ENCODE peak calls at places on chromosomes 3 and 15, in ten cellular contexts. C is DND-41, O is body of pancreas, X is upper lobe of right lung, A is adrenal gland, T is cardiac muscle cell, S is HCT116, B is heart right ventricle, E is colonic mucosa, G is uterus. L is an unnamed sample. For H3K27me3, the result is how much of the 10 kb centered on the place peaks cover.

GRCh38 chr15:72117448-72117697 is 577 bp downstream of the MYO9A start:
- DNase-seq in C (peak), O (peak), X (peak), A (peak), T (peak), S (peak), B (peak), E (peak), G (peak), L (peak)

GRCh38 chr3:114060906-114061655 is 4.5 kb downstream of the QTRT2 start:
- DNase-seq in C (no peak), O (no peak), X (no peak), A (no peak), T (no peak), S (no peak), B (no peak), E (no peak), G (no peak), L (no peak)

GRCh38 chr3:112643621-112644236 is 2.8 kb upstream of the CCDC80 start:
- DNase-seq in C (no peak), O (no peak), X (no peak), A (no peak), T (no peak), S (no peak), B (no peak), E (no peak), G (no peak), L (no peak)

GRCh38 chr3:74789111-74789510 is 174.7 kb upstream of the CNTN3 start:
- DNase-seq in C (no peak), O (no peak), X (no peak), A (no peak), T (no peak), S (no peak), B (no peak), E (no peak), G (no peak), L (no peak)

GRCh38 chr3:184172681-184173373 is 1.8 kb upstream of the AP2M1 start:
- DNase-seq in C (no peak), O (peak), X (no peak), A (no peak), T (no peak), S (no peak), B (no peak), E (no peak), G (no peak), L (no peak)

GRCh38 chr15:74202461-74203401 is at the start of gene STRA6:
- DNase-seq in C (no peak), O (no peak), X (no peak), A (no peak), T (peak), S (no peak), B (no peak), E (no peak), G (no peak), L (no peak)

GRCh38 chr15:95556866-95557225 is 773.7 kb upstream of the NR2F2 start:
- DNase-seq in C (no peak), O (no peak), X (no peak), A (peak), T (no peak), S (peak), B (peak), E (no peak), G (no peak), L (no peak)

GRCh38 chr3:108202080-108202479 is 20.1 kb downstream of the IFT57 start:
- DNase-seq in C (no peak), O (no peak), X (no peak), A (peak), T (no peak), S (no peak), B (no peak), E (no peak), G (no peak), L (no peak)

GRCh38 chr15:57949374-57949938 is 116.1 kb downstream of the ALDH1A2 start:
- DNase-seq in C (no peak), O (no peak), X (no peak), A (no peak), T (no peak), S (no peak), B (no peak), E (no peak), G (no peak), L (no peak)

GRCh38 chr15:93505506-93505905 is 416.5 kb upstream of the RGMA start:
- DNase-seq in C (no peak), O (no peak), X (no peak), A (no peak), T (no peak), S (no peak), B (no peak), E (no peak), G (no peak), L (no peak)

GRCh38 chr15:90060797-90061196 is 41.5 kb downstream of the IDH2 start:
- DNase-seq in C (no peak), O (no peak), X (no peak), A (peak), T (no peak), S (no peak), B (no peak), E (no peak), G (no peak), L (no peak)

GRCh38 chr3:141294848-141295247 is 63.2 kb downstream of the PXYLP1 start:
- DNase-seq in C (no peak), O (no peak), X (no peak), A (no peak), T (no peak), S (no peak), B (no peak), E (no peak), G (no peak), L (no peak)

GRCh38 chr3:183285318-183285717 is 32.3 kb downstream of the B3GNT5 start:
- DNase-seq in C (no peak), O (no peak), X (no peak), A (no peak), T (no peak), S (no peak), B (no peak), E (no peak), G (no peak), L (no peak)

GRCh38 chr15:51092480-51092879 is 2.2 kb downstream of the TNFAIP8L3 start:
- DNase-seq in C (no peak), O (no peak), X (no peak), A (no peak), T (no peak), S (no peak), B (no peak), E (no peak), G (no peak), L (no peak)

GRCh38 chr3:150237490-150237889 is 170.6 kb upstream of the TSC22D2 start:
- DNase-seq in C (no peak), O (no peak), X (no peak), A (peak), T (no peak), S (peak), B (no peak), E (no peak), G (peak), L (no peak)

GRCh38 chr3:39284457-39284881 is 4.6 kb upstream of the CX3CR1 start:
- DNase-seq in C (no peak), O (no peak), X (no peak), A (no peak), T (no peak), S (no peak), B (no peak), E (no peak), G (no peak), L (no peak)

GRCh38 chr3:149356044-149356592 is 21.3 kb downstream of the TM4SF1 start:
- DNase-seq in C (no peak), O (peak), X (no peak), A (no peak), T (no peak), S (no peak), B (no peak), E (no peak), G (no peak), L (no peak)

GRCh38 chr15:40441736-40442531 is 1.2 kb downstream of the BAHD1 start:
- DNase-seq in C (peak), O (peak), X (no peak), A (no peak), T (peak), S (no peak), B (no peak), E (peak), G (peak), L (no peak)

GRCh38 chr15:33985287-33985686 is 17.0 kb downstream of the CHRM5 start:
- DNase-seq in C (no peak), O (no peak), X (no peak), A (no peak), T (peak), S (no peak), B (no peak), E (no peak), G (no peak), L (no peak)

GRCh38 chr3:175234075-175234474 is 374.9 kb downstream of the NAALADL2 start:
- DNase-seq in C (no peak), O (no peak), X (no peak), A (no peak), T (no peak), S (no peak), B (no peak), E (no peak), G (no peak), L (no peak)

GRCh38 chr3:187843654-187844053 is 98.4 kb upstream of the BCL6 start:
- DNase-seq in C (no peak), O (no peak), X (no peak), A (peak), T (no peak), S (no peak), B (peak), E (no peak), G (no peak), L (no peak)

GRCh38 chr3:14532691-14533456 is 7.3 kb downstream of the GRIP2 start:
- DNase-seq in C (no peak), O (peak), X (no peak), A (no peak), T (no peak), S (peak), B (no peak), E (peak), G (no peak), L (peak)

GRCh38 chr3:49004352-49005297 is 2.6 kb upstream of the WDR6 start:
- DNase-seq in C (no peak), O (no peak), X (peak), A (no peak), T (no peak), S (no peak), B (no peak), E (peak), G (no peak), L (no peak)

GRCh38 chr3:146503459-146504202 is 34.3 kb upstream of the PLSCR2 start:
- DNase-seq in C (no peak), O (peak), X (no peak), A (no peak), T (no peak), S (peak), B (no peak), E (peak), G (no peak), L (no peak)

GRCh38 chr15:57610130-57610529 is 18.4 kb downstream of the MYZAP start:
- DNase-seq in C (no peak), O (peak), X (no peak), A (peak), T (no peak), S (peak), B (peak), E (peak), G (peak), L (no peak)

GRCh38 chr15:75339531-75340240 is 3.8 kb downstream of the COMMD4 start:
- DNase-seq in C (no peak), O (no peak), X (no peak), A (no peak), T (no peak), S (no peak), B (no peak), E (no peak), G (no peak), L (no peak)

GRCh38 chr15:75338661-75339240 is 2.9 kb downstream of the COMMD4 start:
- DNase-seq in C (no peak), O (no peak), X (no peak), A (no peak), T (no peak), S (no peak), B (no peak), E (no peak), G (no peak), L (no peak)

GRCh38 chr15:75335705-75336355 is at the start of gene COMMD4:
- DNase-seq in C (peak), O (peak), X (peak), A (peak), T (peak), S (peak), B (peak), E (peak), G (peak), L (peak)

GRCh38 chr15:75329571-75329970 is 6.3 kb upstream of the COMMD4 start:
- DNase-seq in C (no peak), O (no peak), X (no peak), A (no peak), T (no peak), S (no peak), B (no peak), E (no peak), G (no peak), L (no peak)

DNA sequence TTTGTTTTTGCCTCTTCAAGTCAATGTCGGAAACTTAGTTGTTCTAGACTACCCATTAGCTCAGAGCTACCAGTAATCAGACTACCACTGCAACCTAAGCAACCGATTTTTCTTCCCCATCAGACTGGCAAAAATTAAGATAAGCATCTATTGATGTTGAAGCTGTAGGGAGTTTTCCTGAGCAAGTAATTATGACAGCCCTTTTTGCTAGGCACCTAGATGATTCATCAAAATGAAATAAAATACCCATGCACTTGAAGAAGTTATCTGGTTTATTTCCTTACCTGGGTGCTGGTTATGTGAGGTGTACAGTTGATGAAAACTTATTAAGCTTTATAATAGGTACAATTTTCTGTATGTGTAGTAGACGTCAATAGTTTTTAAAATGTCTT is 554 bp upstream of the COMMD4 start:
- DNase-seq in C (no peak), O (no peak), X (no peak), A (no peak), T (no peak), S (no peak), B (no peak), E (no peak), G (no peak), L (no peak)
- H3K27ac ChIP-seq in C (peak), O (peak), X (no peak), A (no peak), T (no peak), S (peak), B (peak), E (no peak), G (peak), L (peak)

GRCh38 chr3:98551754-98552153 is 20.0 kb downstream of the GPR15 start:
- DNase-seq in C (no peak), O (no peak), X (no peak), A (no peak), T (no peak), S (no peak), B (no peak), E (no peak), G (no peak), L (no peak)
- H3K27me3 ChIP-seq in C (under half), O (under half), X (under half), A (under half), T (under half), S (under half), B (under half), E (under half), G (under half), L (under half)

DNA sequence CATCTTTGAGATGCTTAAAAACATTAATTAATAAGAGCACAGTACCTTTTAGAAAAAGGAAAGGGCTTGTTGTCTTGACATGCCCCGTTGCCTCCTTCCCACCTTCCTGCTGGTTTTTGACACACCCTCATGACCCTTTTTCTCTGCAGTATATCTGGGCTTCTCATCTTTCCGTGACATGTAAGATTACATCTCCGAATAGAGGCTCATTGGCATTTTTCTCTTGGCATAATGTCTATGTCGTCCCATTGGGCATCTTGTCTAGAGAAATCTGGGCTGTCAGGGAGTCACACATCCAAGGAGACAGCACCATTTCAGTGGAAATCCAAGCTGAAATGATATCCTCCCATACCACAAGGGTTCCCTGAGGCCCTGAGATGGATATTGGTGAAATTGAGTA is 64.1 kb downstream of the LRTM1 start:
- DNase-seq in C (no peak), O (no peak), X (no peak), A (no peak), T (no peak), S (no peak), B (no peak), E (no peak), G (no peak), L (no peak)
- H3K27ac ChIP-seq in C (no peak), O (no peak), X (no peak), A (peak), T (no peak), S (no peak), B (no peak), E (no peak), G (no peak), L (no peak)

GRCh38 chr15:67781061-67781460 is 44.2 kb upstream of the SKOR1 start:
- DNase-seq in C (no peak), O (no peak), X (no peak), A (no peak), T (no peak), S (no peak), B (no peak), E (no peak), G (no peak), L (no peak)

GRCh38 chr15:67781907-67782559 is 43.3 kb upstream of the SKOR1 start:
- DNase-seq in C (no peak), O (no peak), X (no peak), A (no peak), T (no peak), S (no peak), B (no peak), E (no peak), G (no peak), L (no peak)

GRCh38 chr15:67784057-67784781 is 41.1 kb upstream of the SKOR1 start:
- DNase-seq in C (peak), O (no peak), X (no peak), A (no peak), T (no peak), S (no peak), B (no peak), E (no peak), G (no peak), L (no peak)

GRCh38 chr15:67783303-67783702 is 42.0 kb upstream of the SKOR1 start:
- DNase-seq in C (peak), O (no peak), X (no peak), A (no peak), T (no peak), S (no peak), B (no peak), E (no peak), G (no peak), L (peak)

DNA sequence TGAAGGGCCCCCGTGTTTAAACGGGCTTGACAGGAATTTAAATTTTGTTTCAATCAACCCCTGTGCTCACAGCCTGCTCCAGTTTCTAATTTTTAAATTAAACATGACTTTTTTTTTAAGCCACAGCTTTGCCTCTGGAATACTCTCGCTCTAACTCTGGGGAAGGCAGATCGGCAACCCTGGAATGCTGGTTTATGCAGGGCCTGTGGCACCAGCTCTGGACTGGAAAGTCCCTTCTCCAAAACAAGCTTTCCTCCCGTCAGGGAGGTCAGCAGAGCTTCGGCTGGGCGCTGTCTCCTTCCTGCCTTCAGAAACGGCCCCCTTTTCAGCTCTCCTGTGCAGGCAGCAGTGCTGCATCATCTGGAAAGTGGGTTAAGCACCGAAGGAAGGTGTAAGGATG is 42.7 kb upstream of the SKOR1 start:
- DNase-seq in C (no peak), O (no peak), X (no peak), A (no peak), T (no peak), S (no peak), B (no peak), E (no peak), G (no peak), L (no peak)
- H3K27me3 ChIP-seq in C (under half), O (under half), X (under half), A (under half), T (half or more), S (under half), B (under half), E (under half), G (under half), L (under half)

DNA sequence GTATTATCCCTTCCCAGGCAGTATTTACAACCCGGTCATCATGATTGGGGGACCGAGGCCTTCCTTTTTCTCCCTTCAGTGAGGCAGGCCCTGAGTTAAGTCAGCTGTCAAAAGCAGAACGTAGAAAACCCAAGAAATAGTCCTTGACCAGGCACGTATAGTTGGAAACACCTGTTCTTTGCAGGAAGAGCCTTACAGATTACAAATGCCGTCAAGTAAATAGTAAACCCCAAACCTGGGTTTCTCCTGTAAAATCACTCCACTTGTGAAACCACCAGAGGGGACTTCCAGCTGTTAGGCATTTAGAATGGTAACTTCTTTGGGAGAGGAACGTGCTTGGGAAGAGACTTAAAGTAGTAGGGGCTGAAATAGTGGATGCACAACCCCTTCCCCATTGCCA is 1.0 kb upstream of the BTBD1 start:
- DNase-seq in C (no peak), O (no peak), X (no peak), A (no peak), T (no peak), S (no peak), B (no peak), E (no peak), G (no peak), L (no peak)
- H3K27ac ChIP-seq in C (peak), O (no peak), X (peak), A (peak), T (peak), S (peak), B (peak), E (peak), G (peak), L (peak)

GRCh38 chr15:70892912-70893560 is 410 bp downstream of the LRRC49 start:
- DNase-seq in C (no peak), O (no peak), X (no peak), A (peak), T (peak), S (no peak), B (peak), E (no peak), G (no peak), L (no peak)
- H3K27me3 ChIP-seq in C (under half), O (under half), X (under half), A (under half), T (under half), S (under half), B (under half), E (under half), G (under half), L (under half)

DNA sequence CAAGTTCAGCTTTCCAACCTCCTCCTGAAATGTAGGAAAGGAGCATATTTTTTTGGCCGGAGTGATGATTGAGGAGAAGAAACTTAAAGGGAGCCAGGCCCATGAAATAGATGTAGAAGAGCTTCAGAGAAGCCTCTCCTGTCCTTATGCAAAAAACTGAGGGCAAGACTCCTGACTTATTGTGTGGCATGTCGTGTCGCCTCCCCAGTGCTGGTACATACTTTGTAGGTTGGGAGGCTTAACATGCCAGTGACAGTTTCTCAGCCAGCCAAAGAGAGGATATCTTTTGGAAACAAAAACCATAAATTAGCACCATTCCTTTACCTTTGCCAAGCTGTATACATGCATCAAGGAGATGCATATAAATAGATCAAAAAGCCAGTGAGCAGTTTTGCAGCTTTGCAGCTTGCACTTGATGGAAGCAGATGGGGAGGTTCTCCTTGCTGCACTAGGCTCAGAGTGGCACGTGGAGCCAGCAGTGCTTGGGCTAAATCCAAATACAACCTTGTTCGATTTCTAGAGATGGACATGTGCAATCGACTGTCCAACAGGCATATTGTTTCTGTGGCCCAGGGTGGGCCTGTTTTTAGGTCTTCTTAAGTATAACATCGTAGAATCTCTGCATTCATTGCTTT is 10.2 kb downstream of the SLCO3A1 start:
- DNase-seq in C (no peak), O (no peak), X (no peak), A (no peak), T (peak), S (no peak), B (no peak), E (no peak), G (no peak), L (no peak)
- H3K27ac ChIP-seq in C (no peak), O (no peak), X (no peak), A (no peak), T (peak), S (no peak), B (peak), E (no peak), G (no peak), L (no peak)

L was measured in CD8-positive, alpha-beta memory T cell.